ENCODE peak calls at places on chromosomes 16 and 17, in ten cellular contexts. U is foreskin fibroblast; I is HFFc6; M is NCI-H510A treated with DMSO at 0.1 percent for 48 hours; G is adrenal gland; Q is psoas muscle; Z is T-helper 1 cell; A is nucleus accumbens; O is activated CD4-positive, CD25-positive, alpha-beta regulatory T cell treated with anti-CD3 and anti-CD28 coated beads, Interleukin-2, amount 50 U/mL, for 16 hours; X is AG09319. V is an unnamed sample.

GRCh38 chr17:19387921-19388521 is 1.0 kb upstream of the MFAP4 start:
- DNase-seq in U (peak; percentile 68), I (peak; percentile 83), M (no peak), G (peak; percentile 72), Q (no peak), Z (no peak), A (no peak), O (no peak), X (peak; percentile 53), V (no peak)

GRCh38 chr17:75478508-75478907 is 22.1 kb downstream of the TMEM94 start:
- DNase-seq in U (no peak), I (no peak), M (no peak), G (no peak), Q (no peak), Z (no peak), A (no peak), O (no peak), X (no peak), V (no peak)

GRCh38 chr17:17300624-17301568 is 2.3 kb upstream of the NT5M start:
- DNase-seq in U (peak; percentile 57), I (peak; percentile 47), M (no peak), G (peak; percentile 62), Q (no peak), Z (peak; percentile 28), A (no peak), O (no peak), X (no peak), V (no peak)

GRCh38 chr16:56352351-56353053 is 72.8 kb downstream of the AMFR start:
- DNase-seq in U (no peak), I (no peak), M (no peak), G (peak; percentile 48), Q (peak; percentile 37), Z (peak; percentile 6), A (no peak), O (no peak), X (no peak), V (no peak)

GRCh38 chr16:21001262-21001661 is 100.7 kb downstream of the LYRM1 start:
- DNase-seq in U (peak; percentile 5), I (peak; percentile 2), M (no peak), G (peak; percentile 58), Q (no peak), Z (no peak), A (no peak), O (no peak), X (no peak), V (no peak)

GRCh38 chr16:74372953-74373846 is 2.9 kb upstream of the NPIPB15 start:
- DNase-seq in U (no peak), I (no peak), M (no peak), G (no peak), Q (no peak), Z (no peak), A (no peak), O (no peak), X (no peak), V (no peak)

GRCh38 chr17:65472602-65473001 is 88.8 kb downstream of the AXIN2 start:
- DNase-seq in U (peak; percentile 62), I (peak; percentile 26), M (no peak), G (peak; percentile 60), Q (peak; percentile 85), Z (no peak), A (no peak), O (no peak), X (peak; percentile 8), V (no peak)

GRCh38 chr16:79599256-79599836 is 1.2 kb downstream of the MAF start:
- DNase-seq in U (no peak), I (no peak), M (no peak), G (no peak), Q (peak; percentile 72), Z (peak; percentile 18), A (no peak), O (no peak), X (no peak), V (no peak)

GRCh38 chr16:85798901-85799496 is 345 bp downstream of the EMC8 start:
- DNase-seq in U (peak; percentile 23), I (peak; percentile 21), M (no peak), G (peak; percentile 58), Q (no peak), Z (peak; percentile 21), A (no peak), O (peak; percentile 8), X (no peak), V (no peak)

GRCh38 chr16:89958068-89958467 is 9.5 kb downstream of the DEF8 start:
- DNase-seq in U (no peak), I (no peak), M (no peak), G (peak; percentile 77), Q (peak; percentile 70), Z (no peak), A (peak; percentile 23), O (no peak), X (no peak), V (no peak)

GRCh38 chr17:67836205-67836987 is 11.1 kb downstream of the BPTF start:
- DNase-seq in U (no peak), I (peak; percentile 47), M (no peak), G (peak; percentile 14), Q (no peak), Z (no peak), A (no peak), O (no peak), X (no peak), V (no peak)

GRCh38 chr16:86566601-86566965 is at the start of gene FOXC2:
- DNase-seq in U (peak; percentile 96), I (peak; percentile 81), M (no peak), G (peak; percentile 85), Q (peak; percentile 84), Z (no peak), A (no peak), O (no peak), X (peak; percentile 85), V (no peak)

GRCh38 chr16:31179153-31179746 is 689 bp upstream of the FUS start:
- DNase-seq in U (no peak), I (no peak), M (no peak), G (no peak), Q (peak; percentile 60), Z (no peak), A (no peak), O (no peak), X (no peak), V (no peak)

GRCh38 chr16:71626018-71626857 is at the start of gene MARVELD3:
- DNase-seq in U (no peak), I (no peak), M (peak; percentile 83), G (no peak), Q (no peak), Z (no peak), A (no peak), O (no peak), X (no peak), V (no peak)

GRCh38 chr16:67658849-67659674 is 998 bp downstream of the ACD start:
- DNase-seq in U (no peak), I (no peak), M (no peak), G (no peak), Q (no peak), Z (no peak), A (no peak), O (no peak), X (no peak), V (no peak)

GRCh38 chr16:86882586-86883280 is 304.4 kb downstream of the FOXL1 start:
- DNase-seq in U (peak; percentile 80), I (peak; percentile 52), M (no peak), G (peak; percentile 57), Q (no peak), Z (no peak), A (no peak), O (no peak), X (peak; percentile 25), V (no peak)

GRCh38 chr16:14302399-14303181 is 231.5 kb downstream of the MRTFB start:
- DNase-seq in U (no peak), I (no peak), M (no peak), G (no peak), Q (peak; percentile 78), Z (no peak), A (peak; percentile 17), O (no peak), X (no peak), V (no peak)

GRCh38 chr17:19410101-19410500 is 931 bp upstream of the RNF112 start:
- DNase-seq in U (no peak), I (no peak), M (no peak), G (no peak), Q (no peak), Z (no peak), A (no peak), O (no peak), X (no peak), V (no peak)

GRCh38 chr16:79050063-79050462 is 550.5 kb downstream of the MAF start:
- DNase-seq in U (no peak), I (no peak), M (no peak), G (no peak), Q (no peak), Z (no peak), A (no peak), O (no peak), X (no peak), V (no peak)

V was measured in GM12864.